ENCODE peak calls at places on chromosomes 12 and 14, in five cellular contexts. B, Z, U, N and T are unnamed samples.

GRCh38 chr14:39217214-39217879 is 16.4 kb upstream of the MIA2 start:
- DNase-seq in B (no peak), Z (no peak), U (no peak), N (no peak), T (no peak)

GRCh38 chr12:69527506-69528272 is 57.5 kb downstream of the FRS2 start:
- DNase-seq in B (no peak), Z (no peak), U (no peak), N (no peak), T (no peak)

GRCh38 chr14:95046711-95047681 is 110.3 kb downstream of the DICER1 start:
- DNase-seq in B (no peak), Z (no peak), U (no peak), N (no peak), T (no peak)

GRCh38 chr12:69510176-69510827 is 40.1 kb downstream of the FRS2 start:
- DNase-seq in B (no peak), Z (no peak), U (no peak), N (no peak), T (no peak)

GRCh38 chr14:64212666-64213065 is 81.5 kb downstream of the ESR2 start:
- DNase-seq in B (no peak), Z (no peak), U (no peak), N (no peak), T (no peak)

GRCh38 chr14:29749327-29749726 is 178.3 kb downstream of the PRKD1 start:
- DNase-seq in B (no peak), Z (no peak), U (no peak), N (no peak), T (no peak)

GRCh38 chr12:71947645-71948105 is 9.0 kb downstream of the TPH2 start:
- DNase-seq in B (no peak), Z (no peak), U (peak; percentile 85), N (peak; percentile 77), T (no peak)

GRCh38 chr12:72289633-72290032 is 17.5 kb downstream of the TRHDE start:
- DNase-seq in B (no peak), Z (no peak), U (no peak), N (no peak), T (no peak)

GRCh38 chr14:105857816-105858675 is 331.7 kb downstream of the TMEM121 start:
- DNase-seq in B (no peak), Z (no peak), U (no peak), N (no peak), T (no peak)

GRCh38 chr12:90028620-90029051 is 320.0 kb upstream of the ATP2B1 start:
- DNase-seq in B (peak; percentile 12), Z (no peak), U (no peak), N (no peak), T (no peak)

GRCh38 chr12:20376984-20377383 is 8.6 kb downstream of the PDE3A start:
- DNase-seq in B (peak; percentile 14), Z (no peak), U (no peak), N (no peak), T (no peak)

GRCh38 chr12:132139912-132140311 is 4.2 kb downstream of the DDX51 start:
- DNase-seq in B (no peak), Z (no peak), U (no peak), N (no peak), T (no peak)

GRCh38 chr12:87935216-87935615 is 94.0 kb downstream of the C12orf50 start:
- DNase-seq in B (no peak), Z (no peak), U (no peak), N (no peak), T (no peak)

GRCh38 chr14:30799933-30800332 is 74.4 kb upstream of the COCH start:
- DNase-seq in B (no peak), Z (no peak), U (no peak), N (no peak), T (no peak)

GRCh38 chr14:101767618-101768362 is 6.3 kb downstream of the PPP2R5C start:
- DNase-seq in B (no peak), Z (no peak), U (no peak), N (no peak), T (no peak)

GRCh38 chr12:26113194-26113654 is 11.6 kb downstream of the BHLHE41 start:
- DNase-seq in B (no peak), Z (no peak), U (no peak), N (no peak), T (no peak)

GRCh38 chr12:71430756-71431155 is 8.8 kb upstream of the LGR5 start:
- DNase-seq in B (no peak), Z (no peak), U (no peak), N (no peak), T (no peak)

GRCh38 chr12:83389237-83389996 is 702.7 kb downstream of the TMTC2 start:
- DNase-seq in B (no peak), Z (no peak), U (no peak), N (peak; percentile 38), T (no peak)

GRCh38 chr12:96041181-96041580 is 5.8 kb upstream of the LTA4H start:
- DNase-seq in B (no peak), Z (no peak), U (no peak), N (no peak), T (no peak)

GRCh38 chr12:71439613-71440392 is at the start of gene LGR5:
- DNase-seq in B (peak; percentile 91), Z (no peak), U (peak; percentile 85), N (no peak), T (no peak)

GRCh38 chr12:12216349-12217017 is 50.4 kb downstream of the LRP6 start:
- DNase-seq in B (no peak), Z (peak; percentile 12), U (peak; percentile 67), N (no peak), T (no peak)

GRCh38 chr12:39064712-39065111 is 159.3 kb upstream of the CPNE8 start:
- DNase-seq in B (no peak), Z (no peak), U (no peak), N (no peak), T (no peak)

GRCh38 chr12:27840229-27840999 is 60.4 kb upstream of the MANSC4 start:
- DNase-seq in B (no peak), Z (no peak), U (no peak), N (no peak), T (no peak)

GRCh38 chr12:69388371-69388770 is 28.8 kb downstream of the YEATS4 start:
- DNase-seq in B (peak; percentile 30), Z (no peak), U (peak; percentile 43), N (no peak), T (no peak)

GRCh38 chr12:81670759-81671158 is 88.4 kb downstream of the PPFIA2 start:
- DNase-seq in B (no peak), Z (no peak), U (no peak), N (no peak), T (no peak)

GRCh38 chr12:97701901-97702300 is 239.3 kb downstream of the RMST start:
- DNase-seq in B (no peak), Z (no peak), U (no peak), N (no peak), T (no peak)

GRCh38 chr12:129195081-129195480 is 341.8 kb downstream of the GLT1D1 start:
- DNase-seq in B (no peak), Z (no peak), U (no peak), N (no peak), T (no peak)

GRCh38 chr12:88057994-88058718 is 29.0 kb upstream of the C12orf50 start:
- DNase-seq in B (no peak), Z (no peak), U (no peak), N (no peak), T (no peak)

GRCh38 chr14:100724061-100724460 is 2.6 kb upstream of the DLK1 start:
- DNase-seq in B (no peak), Z (no peak), U (no peak), N (no peak), T (no peak)

GRCh38 chr14:100726812-100727564 is at the start of gene DLK1:
- DNase-seq in B (peak; percentile 91), Z (peak; percentile 72), U (no peak), N (no peak), T (no peak)

GRCh38 chr14:100725587-100726387 is 905 bp upstream of the DLK1 start:
- DNase-seq in B (no peak), Z (no peak), U (no peak), N (no peak), T (no peak)

GRCh38 chr14:100727565-100728240 is 1.0 kb downstream of the DLK1 start:
- DNase-seq in B (no peak), Z (no peak), U (no peak), N (no peak), T (no peak)

DNA sequence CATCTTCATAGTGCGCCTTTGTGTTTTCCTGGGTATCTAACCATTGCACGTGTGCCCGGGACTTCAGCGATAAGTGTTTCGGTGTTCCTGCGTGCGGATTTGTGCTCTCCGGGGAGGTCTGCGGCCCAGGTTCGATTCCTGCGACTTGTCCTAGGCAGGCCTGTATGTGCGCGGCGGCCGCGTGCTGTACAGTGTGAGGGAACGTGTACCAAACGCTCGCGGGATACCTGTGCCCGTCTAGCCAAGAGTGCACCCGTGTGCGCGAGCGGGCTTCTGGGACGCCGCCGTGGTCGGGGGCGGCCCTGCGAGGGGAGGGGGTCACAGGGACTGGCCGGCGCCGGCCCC is 253 bp upstream of the DLK1 start:
- DNase-seq in B (no peak), Z (no peak), U (no peak), N (no peak), T (no peak)
- H3K4me2 ChIP-seq in B (no peak overlapping the region), Z (no peak overlapping the region), U (peak overlapping the region; percentile 47), N (peak overlapping the region; percentile 60), T (no peak overlapping the region)

GRCh38 chr14:20494935-20495766 is 10.2 kb upstream of the RNASE10 start:
- DNase-seq in B (no peak), Z (no peak), U (no peak), N (no peak), T (no peak)
- TF ChIP-seq GABPA in B (no peak), Z (no peak), U (no peak), N (no peak), T (no peak)

GRCh38 chr14:68231832-68232642 is 412.5 kb downstream of the RAD51B start:
- DNase-seq in B (no peak), Z (no peak), U (no peak), N (no peak), T (no peak)
- H3K4me2 ChIP-seq in B (peak overlapping the region; percentile 47), Z (no peak overlapping the region), U (no peak overlapping the region), N (peak overlapping the region; percentile 19), T (peak overlapping the region; percentile 44)

GRCh38 chr14:61350427-61350826 is 29.0 kb downstream of the PRKCH start:
- DNase-seq in B (no peak), Z (no peak), U (no peak), N (no peak), T (no peak)

GRCh38 chr14:61346793-61347192 is 25.4 kb downstream of the PRKCH start:
- DNase-seq in B (no peak), Z (no peak), U (no peak), N (no peak), T (no peak)

GRCh38 chr14:61346221-61346620 is 24.8 kb downstream of the PRKCH start:
- DNase-seq in B (no peak), Z (no peak), U (no peak), N (no peak), T (no peak)

GRCh38 chr14:61345144-61345482 is 23.7 kb downstream of the PRKCH start:
- DNase-seq in B (no peak), Z (no peak), U (no peak), N (no peak), T (no peak)

DNA sequence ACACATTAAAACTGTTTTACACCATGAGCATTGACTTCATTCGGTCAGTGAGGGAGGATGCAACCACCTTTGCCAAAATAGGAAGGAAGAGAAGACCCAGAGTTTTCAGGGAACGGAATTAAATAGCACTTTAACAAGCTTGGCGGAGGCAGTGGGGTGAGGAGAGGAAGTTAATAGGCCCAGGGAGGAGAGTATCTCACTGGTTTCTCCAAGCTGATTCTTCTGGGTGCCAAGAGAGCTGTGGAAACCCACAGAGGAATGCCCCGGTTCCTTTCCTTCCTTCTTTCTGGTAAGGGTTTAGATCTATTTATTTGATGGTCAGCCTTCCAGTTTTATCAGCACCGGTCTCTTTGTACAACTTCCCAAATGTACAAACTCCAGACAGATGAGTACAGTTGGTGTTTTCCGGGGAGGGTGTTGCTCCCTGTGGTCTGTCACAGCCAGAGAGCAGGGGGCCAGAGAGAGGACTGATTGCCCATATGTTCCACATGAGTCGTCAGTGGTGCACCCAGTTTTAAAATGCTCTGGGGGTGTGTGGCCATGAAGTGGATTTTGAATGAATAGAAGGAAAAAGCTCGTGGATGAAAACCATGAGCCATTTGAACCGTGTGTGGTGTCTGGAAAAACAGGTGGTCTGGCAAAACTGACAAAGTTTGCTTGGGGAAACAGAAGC is 26.5 kb downstream of the PRKCH start:
- DNase-seq in B (no peak), Z (no peak), U (no peak), N (no peak), T (no peak)
- TF ChIP-seq GABPA in B (no peak), Z (no peak), U (no peak), N (no peak), T (no peak)